ENCODE peak calls at places on chromosomes 2 and 18, in four cellular contexts. One of them, this sample, is unnamed.

GRCh38 chr2:206296128-206296527 is 21.7 kb downstream of the ZDBF2 start:
- DNase-seq in GM12878: no peak
- DNase-seq in K562: no peak
- DNase-seq in HepG2: no peak
- DNase-seq in this sample: no peak

GRCh38 chr2:128252501-128252900 is 66.2 kb downstream of the HS6ST1 start:
- DNase-seq in GM12878: no peak
- DNase-seq in K562: no peak
- DNase-seq in HepG2: no peak
- DNase-seq in this sample: no peak

GRCh38 chr2:205361272-205361671 is 321.0 kb upstream of the NRP2 start:
- DNase-seq in GM12878: no peak
- DNase-seq in K562: no peak
- DNase-seq in HepG2: no peak
- DNase-seq in this sample: no peak

GRCh38 chr2:172655838-172656573 is 79.6 kb upstream of the RAPGEF4 start:
- DNase-seq in GM12878: no peak
- DNase-seq in K562: no peak
- DNase-seq in HepG2: no peak
- DNase-seq in this sample: no peak

GRCh38 chr18:59547691-59548182 is 149.5 kb downstream of the CCBE1 start:
- DNase-seq in GM12878: no peak
- DNase-seq in K562: no peak
- DNase-seq in HepG2: no peak
- DNase-seq in this sample: peak; percentile 23

GRCh38 chr2:128411431-128411830 is 92.8 kb upstream of the HS6ST1 start:
- DNase-seq in GM12878: no peak
- DNase-seq in K562: no peak
- DNase-seq in HepG2: no peak
- DNase-seq in this sample: no peak

GRCh38 chr2:164722604-164723338 is 101.5 kb upstream of the GRB14 start:
- DNase-seq in GM12878: no peak
- DNase-seq in K562: no peak
- DNase-seq in HepG2: no peak
- DNase-seq in this sample: no peak

GRCh38 chr2:685421-685820 is 8.2 kb upstream of the TMEM18 start:
- DNase-seq in GM12878: no peak
- DNase-seq in K562: no peak
- DNase-seq in HepG2: no peak
- DNase-seq in this sample: no peak

GRCh38 chr18:24397131-24397693 is 412 bp downstream of the OSBPL1A start:
- DNase-seq in GM12878: no peak
- DNase-seq in K562: no peak
- DNase-seq in HepG2: no peak
- DNase-seq in this sample: no peak

GRCh38 chr2:8412082-8412481 is 269.8 kb upstream of the ID2 start:
- DNase-seq in GM12878: no peak
- DNase-seq in K562: no peak
- DNase-seq in HepG2: peak; percentile 91
- DNase-seq in this sample: no peak

GRCh38 chr2:8407332-8407731 is 274.5 kb upstream of the ID2 start:
- DNase-seq in GM12878: no peak
- DNase-seq in K562: no peak
- DNase-seq in HepG2: no peak
- DNase-seq in this sample: no peak

GRCh38 chr2:8409461-8410260 is 272.2 kb upstream of the ID2 start:
- DNase-seq in GM12878: no peak
- DNase-seq in K562: no peak
- DNase-seq in HepG2: no peak
- DNase-seq in this sample: no peak

GRCh38 chr2:8406271-8406670 is 275.6 kb upstream of the ID2 start:
- DNase-seq in GM12878: no peak
- DNase-seq in K562: no peak
- DNase-seq in HepG2: no peak
- DNase-seq in this sample: no peak

DNA sequence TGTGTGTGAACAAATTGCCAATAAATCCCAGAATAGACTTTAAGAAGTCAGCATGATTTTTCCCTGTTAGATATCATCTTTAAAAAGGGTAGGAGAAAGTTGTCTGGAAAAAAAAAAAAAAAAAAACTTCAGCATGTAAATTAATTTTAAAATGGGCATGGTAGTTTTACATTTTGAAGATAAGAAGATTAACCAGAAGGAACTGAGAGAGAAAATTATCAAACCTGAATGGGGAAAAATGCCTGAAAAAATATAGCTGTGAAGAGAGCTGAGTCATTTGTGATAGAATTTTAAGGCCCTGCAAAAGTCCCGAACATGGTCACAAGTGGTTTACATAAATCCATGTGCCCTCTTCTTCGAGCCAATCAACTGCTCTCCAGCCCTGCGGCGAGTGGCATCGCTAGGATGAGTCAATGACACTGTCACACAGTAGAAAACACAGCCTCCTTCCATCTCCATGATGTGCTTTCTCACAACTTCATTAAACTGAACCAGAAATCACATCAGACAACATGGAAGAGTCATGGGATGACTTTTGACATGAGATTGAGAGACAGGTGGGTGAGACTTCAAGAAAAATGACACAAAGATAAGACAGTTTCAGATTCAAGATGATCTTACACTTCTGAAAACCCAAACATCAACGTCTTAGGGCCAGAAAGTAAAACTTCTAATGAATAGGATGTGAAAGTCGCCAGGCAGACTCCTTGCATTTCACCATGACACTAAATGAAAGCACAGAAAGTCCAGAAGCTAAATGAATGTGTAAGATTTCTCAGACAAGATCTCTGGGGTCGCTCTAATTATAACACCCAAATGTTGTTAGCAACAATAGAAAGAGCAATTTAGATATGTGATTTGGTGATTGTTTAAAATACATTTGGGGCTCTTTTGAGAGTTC is 273.0 kb upstream of the ID2 start:
- DNase-seq in GM12878: peak; percentile 99
- DNase-seq in K562: no peak
- DNase-seq in HepG2: no peak
- DNase-seq in this sample: no peak
- TF ChIP-seq ETV6 in GM12878: peak; percentile 91
- TF ChIP-seq ETV6 in K562: no peak
- TF ChIP-seq ETV6 in HepG2: no peak
- TF ChIP-seq ETV6 in this sample: no peak

GRCh38 chr2:175431054-175431780 is 249.7 kb upstream of the ATP5MC3 start:
- DNase-seq in GM12878: no peak
- DNase-seq in K562: no peak
- DNase-seq in HepG2: no peak
- DNase-seq in this sample: no peak
- TF ChIP-seq ETV6 in GM12878: no peak
- TF ChIP-seq ETV6 in K562: no peak
- TF ChIP-seq ETV6 in HepG2: no peak
- TF ChIP-seq ETV6 in this sample: no peak

DNA sequence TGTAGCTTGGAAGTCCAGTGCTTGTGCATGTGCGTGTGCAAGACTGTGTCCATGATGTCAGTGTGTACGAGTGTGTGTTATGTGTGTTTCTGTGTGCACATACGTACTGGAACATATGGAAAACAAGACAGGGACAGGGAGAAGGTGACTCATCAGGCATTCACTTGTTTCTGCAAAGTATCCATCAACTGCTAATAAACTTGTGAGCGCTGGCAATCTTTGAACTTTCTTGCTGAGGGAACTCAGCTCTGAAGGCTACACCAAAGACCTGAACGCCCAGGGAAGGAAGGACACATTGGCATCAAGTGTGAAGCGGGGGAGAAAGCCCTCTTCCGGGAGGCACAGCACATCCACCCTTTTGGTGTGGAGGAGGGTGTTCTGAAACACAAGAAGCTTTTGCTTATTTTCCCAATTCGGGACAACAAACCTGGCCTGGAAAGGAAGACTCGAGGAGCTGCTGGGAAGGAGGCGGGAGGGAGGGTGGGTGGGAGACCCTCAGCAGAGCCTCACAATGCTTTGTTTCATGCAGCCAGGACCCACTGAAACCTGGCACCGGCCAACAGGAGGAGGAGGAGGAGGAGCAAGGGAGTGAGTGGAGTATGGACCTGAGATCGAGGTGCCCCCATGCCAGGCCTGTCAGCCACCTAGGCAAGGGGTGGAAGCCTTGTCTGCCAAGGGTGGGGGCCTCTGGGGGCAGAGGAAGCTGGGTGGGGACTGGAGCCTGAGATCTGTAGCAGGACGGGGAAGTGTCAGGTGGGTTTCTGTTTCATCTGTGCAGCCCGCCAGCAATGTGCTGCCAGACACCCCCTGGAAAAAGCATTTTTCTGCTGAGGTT is 26.8 kb downstream of the SMAD7 start:
- DNase-seq in GM12878: no peak
- DNase-seq in K562: no peak
- DNase-seq in HepG2: no peak
- DNase-seq in this sample: no peak
- TF ChIP-seq ETV6 in GM12878: no peak
- TF ChIP-seq ETV6 in K562: no peak
- TF ChIP-seq ETV6 in HepG2: no peak
- TF ChIP-seq ETV6 in this sample: no peak

GRCh38 chr2:6780765-6781274 is 84.9 kb downstream of the CMPK2 start:
- DNase-seq in GM12878: peak; percentile 12
- DNase-seq in K562: no peak
- DNase-seq in HepG2: no peak
- DNase-seq in this sample: no peak
- TF ChIP-seq ETV6 in GM12878: no peak
- TF ChIP-seq ETV6 in K562: no peak
- TF ChIP-seq ETV6 in HepG2: no peak
- TF ChIP-seq ETV6 in this sample: no peak

GRCh38 chr18:39620551-39621168 is 2055.1 kb upstream of the CELF4 start:
- DNase-seq in GM12878: no peak
- DNase-seq in K562: no peak
- DNase-seq in HepG2: peak; percentile 72
- DNase-seq in this sample: no peak
- TF ChIP-seq ETV6 in GM12878: no peak
- TF ChIP-seq ETV6 in K562: no peak
- TF ChIP-seq ETV6 in HepG2: no peak
- TF ChIP-seq ETV6 in this sample: no peak

DNA sequence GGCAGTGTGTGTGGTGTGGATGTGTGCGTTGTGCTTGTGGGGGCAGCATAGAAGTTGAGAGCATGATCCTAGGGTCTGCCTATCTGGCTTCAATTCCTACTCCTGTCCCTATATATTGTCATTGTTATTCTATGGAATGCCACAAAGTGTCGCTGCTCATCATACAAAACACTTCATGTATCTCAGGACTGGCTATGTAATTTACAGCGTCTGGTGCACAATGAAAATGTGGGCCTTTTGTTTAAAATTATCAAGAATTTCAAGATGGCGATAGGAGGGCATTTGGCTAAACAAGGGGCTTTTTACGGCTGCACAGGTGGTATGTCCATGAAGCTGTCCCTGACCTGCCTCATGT is 3.4 kb downstream of the SERPINB2 start:
- DNase-seq in GM12878: no peak
- DNase-seq in K562: no peak
- DNase-seq in HepG2: peak; percentile 51
- DNase-seq in this sample: no peak
- TF ChIP-seq ETV6 in GM12878: no peak
- TF ChIP-seq ETV6 in K562: no peak
- TF ChIP-seq ETV6 in HepG2: no peak
- TF ChIP-seq ETV6 in this sample: no peak

GRCh38 chr18:55499526-55499925 is 88.5 kb downstream of the TCF4 start:
- DNase-seq in GM12878: no peak
- DNase-seq in K562: no peak
- DNase-seq in HepG2: no peak
- DNase-seq in this sample: no peak

GRCh38 chr18:55494441-55494840 is 93.6 kb downstream of the TCF4 start:
- DNase-seq in GM12878: no peak
- DNase-seq in K562: no peak
- DNase-seq in HepG2: no peak
- DNase-seq in this sample: no peak

GRCh38 chr18:55491606-55492005 is 96.4 kb downstream of the TCF4 start:
- DNase-seq in GM12878: no peak
- DNase-seq in K562: no peak
- DNase-seq in HepG2: no peak
- DNase-seq in this sample: no peak

GRCh38 chr18:55497825-55498403 is 90.1 kb downstream of the TCF4 start:
- DNase-seq in GM12878: no peak
- DNase-seq in K562: no peak
- DNase-seq in HepG2: no peak
- DNase-seq in this sample: no peak

GRCh38 chr18:55494899-55495298 is 93.1 kb downstream of the TCF4 start:
- DNase-seq in GM12878: no peak
- DNase-seq in K562: no peak
- DNase-seq in HepG2: no peak
- DNase-seq in this sample: no peak
- TF ChIP-seq ETV6 in GM12878: no peak
- TF ChIP-seq ETV6 in K562: no peak
- TF ChIP-seq ETV6 in HepG2: no peak
- TF ChIP-seq ETV6 in this sample: no peak